ENCODE peak calls at places on chromosomes 5 and 9, in six cellular contexts. I, L, Z, Y, O and A are unnamed samples.

GRCh38 chr5:6770826-6771607 is 57.8 kb downstream of the TENT4A start:
- DNase-seq in I (no peak), L (no peak), Z (no peak), Y (no peak), O (no peak), A (no peak)

GRCh38 chr9:16608906-16609305 is 261.6 kb downstream of the BNC2 start:
- DNase-seq in I (no peak), L (no peak), Z (no peak), Y (no peak), O (no peak), A (no peak)

GRCh38 chr9:83066771-83067170 is 3.8 kb upstream of the RASEF start:
- DNase-seq in I (peak; percentile 60), L (peak; percentile 96), Z (peak; percentile 83), Y (no peak), O (no peak), A (no peak)

GRCh38 chr5:142015781-142016533 is 3.1 kb upstream of the GNPDA1 start:
- DNase-seq in I (no peak), L (peak; percentile 78), Z (no peak), Y (no peak), O (no peak), A (peak; percentile 26)

GRCh38 chr9:34387239-34387638 is 10.5 kb upstream of the MYORG start:
- DNase-seq in I (no peak), L (no peak), Z (no peak), Y (no peak), O (no peak), A (no peak)

GRCh38 chr5:124806026-124806856 is 59.8 kb upstream of the ZNF608 start:
- DNase-seq in I (peak; percentile 35), L (peak; percentile 44), Z (peak; percentile 93), Y (peak; percentile 79), O (no peak), A (no peak)

GRCh38 chr5:164651544-164651943 is 1146.1 kb downstream of the MAT2B start:
- DNase-seq in I (no peak), L (no peak), Z (no peak), Y (no peak), O (no peak), A (no peak)

GRCh38 chr5:80406980-80407734 is 707 bp upstream of the ZFYVE16 start:
- DNase-seq in I (no peak), L (peak; percentile 47), Z (peak; percentile 4), Y (no peak), O (no peak), A (peak; percentile 15)

GRCh38 chr9:85603920-85604319 is 137.8 kb downstream of the AGTPBP1 start:
- DNase-seq in I (no peak), L (no peak), Z (no peak), Y (no peak), O (no peak), A (no peak)

GRCh38 chr5:157915638-157916037 is 56.7 kb upstream of the CLINT1 start:
- DNase-seq in I (peak; percentile 82), L (no peak), Z (peak; percentile 41), Y (no peak), O (no peak), A (peak; percentile 26)

GRCh38 chr5:143050183-143050582 is 280.0 kb downstream of the ARHGAP26 start:
- DNase-seq in I (no peak), L (no peak), Z (no peak), Y (no peak), O (no peak), A (no peak)

GRCh38 chr5:82351754-82352145 is 73.6 kb upstream of the RPS23 start:
- DNase-seq in I (peak; percentile 78), L (peak; percentile 83), Z (peak; percentile 70), Y (peak; percentile 69), O (peak; percentile 16), A (peak; percentile 51)

GRCh38 chr5:14598225-14598624 is 16.6 kb downstream of the OTULINL start:
- DNase-seq in I (no peak), L (no peak), Z (no peak), Y (no peak), O (no peak), A (no peak)

GRCh38 chr5:137734962-137735530 is 843 bp downstream of the KLHL3 start:
- DNase-seq in I (no peak), L (peak; percentile 63), Z (peak; percentile 36), Y (no peak), O (peak; percentile 19), A (no peak)